ENCODE peak calls at places on chromosomes 7 and 10, in four cellular contexts. Z, W, N and C are unnamed samples.
A peak's percentile ranks its signal among the peaks of the same experiment; 100 is the strongest.

GRCh38 chr10:47009215-47009838 is 98.1 kb downstream of the PTPN20 start:
- DNase-seq in Z (no peak), W (no peak), N (no peak), C (no peak)

GRCh38 chr7:134619627-134620331 is 26.9 kb upstream of the BPGM start:
- DNase-seq in Z (peak; percentile 99), W (no peak), N (no peak), C (no peak)

GRCh38 chr7:122123746-122124145 is 20.3 kb downstream of the AASS start:
- DNase-seq in Z (peak; percentile 14), W (no peak), N (no peak), C (no peak)

GRCh38 chr10:80122746-80123145 is 9.8 kb upstream of the PLAC9 start:
- DNase-seq in Z (peak; percentile 88), W (no peak), N (no peak), C (no peak)

GRCh38 chr7:121302214-121302745 is 26.5 kb upstream of the WNT16 start:
- DNase-seq in Z (peak; percentile 83), W (no peak), N (no peak), C (no peak)

GRCh38 chr7:121083790-121084251 is 95.3 kb downstream of the CPED1 start:
- DNase-seq in Z (peak; percentile 74), W (no peak), N (no peak), C (no peak)

GRCh38 chr7:87920578-87920977 is 13.5 kb upstream of the ADAM22 start:
- DNase-seq in Z (peak; percentile 26), W (no peak), N (no peak), C (no peak)

GRCh38 chr10:121084029-121084674 is 233.0 kb downstream of the WDR11 start:
- DNase-seq in Z (no peak), W (no peak), N (no peak), C (no peak)